ENCODE peak calls at places on chromosomes 7 and 10, in four cellular contexts. Q is CD8-positive, alpha-beta memory T cell; T is aorta; S is brain microvascular endothelial cell. W is an unnamed sample.

GRCh38 chr7:147400221-147400689 is 1190.3 kb upstream of the C7orf33 start:
- DNase-seq in Q (no peak), S (peak; percentile 39), T (no peak), W (no peak)

GRCh38 chr10:30056767-30057355 is 2.5 kb downstream of the JCAD start:
- DNase-seq in Q (no peak), S (no peak), T (no peak), W (no peak)

GRCh38 chr10:15461353-15462108 is 90.4 kb upstream of the FAM171A1 start:
- DNase-seq in T (peak; percentile 58), Q (no peak), S (peak; percentile 69), W (no peak)

GRCh38 chr7:36045830-36046341 is 107.2 kb upstream of the EEPD1 start:
- DNase-seq in Q (no peak), T (no peak), S (no peak), W (no peak)

GRCh38 chr7:43112941-43113621 is 634 bp downstream of the HECW1 start:
- DNase-seq in Q (no peak), S (peak; percentile 33), T (no peak), W (no peak)

GRCh38 chr10:51918921-51919325 is 219.5 kb upstream of the CSTF2T start:
- DNase-seq in Q (no peak), T (no peak), S (no peak), W (no peak)

GRCh38 chr10:75111906-75112703 is 649 bp downstream of the SAMD8 start:
- DNase-seq in Q (peak; percentile 60), S (peak; percentile 34), T (peak; percentile 73), W (peak; percentile 17)

GRCh38 chr7:151877911-151878835 is 1.3 kb upstream of the PRKAG2 start:
- DNase-seq in T (peak; percentile 55), Q (peak; percentile 41), S (no peak), W (no peak)

GRCh38 chr7:5296627-5297226 is 14.0 kb downstream of the SLC29A4 start:
- DNase-seq in T (no peak), S (no peak), Q (peak; percentile 78), W (peak; percentile 69)

GRCh38 chr7:157292770-157293412 is 43.9 kb upstream of the DNAJB6 start:
- DNase-seq in S (no peak), Q (no peak), T (no peak), W (no peak)

GRCh38 chr7:100208911-100209408 is 10.8 kb upstream of the PVRIG start:
- DNase-seq in T (no peak), Q (no peak), S (no peak), W (no peak)

GRCh38 chr7:137956183-137956582 is 45.7 kb downstream of the CREB3L2 start:
- DNase-seq in T (no peak), Q (no peak), S (no peak), W (no peak)
- H3K27ac ChIP-seq in T (peak overlapping the region; percentile 76), Q (no peak overlapping the region), S (no peak overlapping the region), W (no peak overlapping the region)

GRCh38 chr10:86664370-86665217 is 3.7 kb upstream of the LDB3 start:
- DNase-seq in S (no peak), T (peak; percentile 18), Q (no peak), W (no peak)

GRCh38 chr10:86667421-86668181 is 710 bp upstream of the LDB3 start:
- DNase-seq in S (no peak), Q (no peak), T (peak; percentile 67), W (no peak)

GRCh38 chr10:86665868-86666267 is 2.4 kb upstream of the LDB3 start:
- DNase-seq in T (no peak), Q (no peak), S (no peak), W (no peak)

GRCh38 chr10:86665218-86665607 is 3.1 kb upstream of the LDB3 start:
- DNase-seq in Q (no peak), T (no peak), S (no peak), W (no peak)

DNA sequence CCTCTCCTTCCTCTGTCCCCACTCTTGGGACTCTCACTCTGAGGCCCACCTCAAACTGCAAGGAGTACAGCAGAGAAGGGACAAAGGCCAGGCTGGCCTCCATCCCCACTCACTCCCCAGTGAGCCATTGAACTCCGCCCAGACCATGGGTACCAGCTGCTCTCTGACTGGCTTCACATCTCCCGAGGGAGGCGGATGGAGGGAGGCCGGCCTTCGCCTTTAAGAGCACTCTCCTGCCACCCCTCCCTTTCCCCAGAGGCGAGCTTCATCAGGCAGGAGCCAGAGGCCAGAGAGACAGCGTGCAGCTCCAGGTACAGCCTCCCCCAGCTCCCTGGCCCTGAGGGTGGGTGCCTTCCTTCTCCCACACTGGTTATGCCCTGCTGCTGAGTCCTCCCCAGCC is 1.8 kb upstream of the LDB3 start:
- DNase-seq in S (no peak), Q (no peak), T (no peak), W (no peak)
- H3K4me3 ChIP-seq in S (no peak overlapping the region), Q (no peak overlapping the region), T (no peak overlapping the region), W (no peak overlapping the region)

GRCh38 chr7:6624246-6624611 is 8.8 kb downstream of the ZNF853 start:
- DNase-seq in T (no peak), Q (no peak), S (no peak), W (no peak)
- H3K27ac ChIP-seq in T (no peak overlapping the region), Q (no peak overlapping the region), S (no peak overlapping the region), W (no peak overlapping the region)

GRCh38 chr7:70384891-70385290 is 747.1 kb upstream of the GALNT17 start:
- DNase-seq in T (no peak), Q (no peak), S (peak; percentile 1), W (no peak)

GRCh38 chr7:70390251-70390650 is 741.7 kb upstream of the GALNT17 start:
- DNase-seq in Q (no peak), S (no peak), T (no peak), W (no peak)

GRCh38 chr7:70389752-70390151 is 742.2 kb upstream of the GALNT17 start:
- DNase-seq in S (no peak), T (no peak), Q (no peak), W (no peak)

GRCh38 chr7:70383947-70384475 is 747.9 kb upstream of the GALNT17 start:
- DNase-seq in Q (no peak), S (no peak), T (no peak), W (no peak)

GRCh38 chr7:70387197-70387596 is 744.7 kb upstream of the GALNT17 start:
- DNase-seq in S (no peak), Q (no peak), T (peak; percentile 54), W (no peak)
- H3K4me3 ChIP-seq in S (no peak overlapping the region), Q (no peak overlapping the region), T (no peak overlapping the region), W (no peak overlapping the region)

GRCh38 chr10:3106908-3107425 is 39.6 kb downstream of the PFKP start:
- DNase-seq in T (peak; percentile 34), Q (no peak), S (peak; percentile 51), W (no peak)
- H3K27ac ChIP-seq in T (peak overlapping the region; percentile 73), Q (no peak overlapping the region), S (peak overlapping the region; percentile 97), W (no peak overlapping the region)

GRCh38 chr7:38740041-38740440 is 108.9 kb upstream of the AMPH start:
- DNase-seq in S (no peak), T (no peak), Q (no peak), W (no peak)

GRCh38 chr7:38746438-38746837 is 115.3 kb upstream of the AMPH start:
- DNase-seq in S (no peak), Q (no peak), T (no peak), W (no peak)

GRCh38 chr7:38748056-38748610 is 117.0 kb upstream of the AMPH start:
- DNase-seq in S (peak; percentile 18), T (no peak), Q (no peak), W (no peak)

DNA sequence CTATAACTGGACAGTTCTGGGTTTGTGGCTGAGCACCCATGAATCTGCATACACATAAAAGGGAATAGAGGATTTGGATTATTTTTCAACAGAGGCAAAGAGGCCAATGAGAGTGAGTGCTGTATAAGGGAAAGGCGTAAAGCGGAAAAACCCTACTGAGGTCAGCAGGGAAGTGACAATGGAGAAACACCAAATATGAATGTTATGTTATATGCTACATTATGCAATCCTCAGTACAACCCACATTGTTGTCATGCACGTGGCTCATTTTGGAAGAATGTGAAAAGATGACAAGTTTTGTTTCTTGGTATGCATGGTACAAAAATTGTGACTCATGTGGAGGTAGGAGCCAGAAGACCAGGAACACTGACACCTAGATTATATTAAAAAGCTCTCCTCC is 113.6 kb upstream of the AMPH start:
- DNase-seq in Q (no peak), S (peak; percentile 78), T (no peak), W (no peak)
- H3K4me3 ChIP-seq in Q (no peak overlapping the region), S (no peak overlapping the region), T (no peak overlapping the region), W (no peak overlapping the region)

GRCh38 chr7:106657085-106657991 is 3.6 kb downstream of the CCDC71L start:
- DNase-seq in Q (no peak), T (no peak), S (no peak), W (no peak)

GRCh38 chr7:106659963-106660861 is 746 bp downstream of the CCDC71L start:
- DNase-seq in T (peak; percentile 81), S (peak; percentile 50), Q (peak; percentile 84), W (peak; percentile 45)

GRCh38 chr7:106659369-106659962 is 1.5 kb downstream of the CCDC71L start:
- DNase-seq in S (no peak), T (no peak), Q (no peak), W (no peak)

GRCh38 chr7:106660862-106661720 is at the start of gene CCDC71L:
- DNase-seq in T (peak; percentile 97), S (peak; percentile 95), Q (peak; percentile 95), W (peak; percentile 87)

GRCh38 chr7:106658504-106659368 is 2.2 kb downstream of the CCDC71L start:
- DNase-seq in T (no peak), Q (no peak), S (no peak), W (no peak)
- H3K27ac ChIP-seq in T (no peak overlapping the region), Q (peak overlapping the region; percentile 79), S (no peak overlapping the region), W (no peak overlapping the region)

DNA sequence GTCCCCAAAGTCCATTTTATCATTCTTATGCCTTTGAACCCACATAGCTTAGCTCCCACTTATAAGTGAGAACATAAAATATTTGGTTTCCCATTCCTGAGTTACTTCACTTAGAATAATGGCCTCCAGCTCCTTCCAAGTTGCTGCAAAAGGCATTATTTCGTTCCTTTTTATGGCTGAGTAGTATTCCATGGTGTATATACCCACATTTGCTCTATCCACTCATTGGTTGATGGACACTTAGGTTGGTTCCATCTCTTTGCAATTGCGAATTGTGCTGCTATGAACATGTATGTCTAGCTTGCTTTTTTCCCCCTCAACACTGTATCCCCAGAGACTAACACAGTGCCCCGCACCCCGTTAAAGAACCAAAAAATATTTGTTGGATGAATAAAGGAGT is 670 bp upstream of the CAPZA2 start:
- DNase-seq in Q (no peak), T (no peak), S (no peak), W (no peak)
- H3K4me3 ChIP-seq in Q (peak overlapping the region; percentile 28), T (no peak overlapping the region), S (no peak overlapping the region), W (peak overlapping the region; percentile 24)

DNA sequence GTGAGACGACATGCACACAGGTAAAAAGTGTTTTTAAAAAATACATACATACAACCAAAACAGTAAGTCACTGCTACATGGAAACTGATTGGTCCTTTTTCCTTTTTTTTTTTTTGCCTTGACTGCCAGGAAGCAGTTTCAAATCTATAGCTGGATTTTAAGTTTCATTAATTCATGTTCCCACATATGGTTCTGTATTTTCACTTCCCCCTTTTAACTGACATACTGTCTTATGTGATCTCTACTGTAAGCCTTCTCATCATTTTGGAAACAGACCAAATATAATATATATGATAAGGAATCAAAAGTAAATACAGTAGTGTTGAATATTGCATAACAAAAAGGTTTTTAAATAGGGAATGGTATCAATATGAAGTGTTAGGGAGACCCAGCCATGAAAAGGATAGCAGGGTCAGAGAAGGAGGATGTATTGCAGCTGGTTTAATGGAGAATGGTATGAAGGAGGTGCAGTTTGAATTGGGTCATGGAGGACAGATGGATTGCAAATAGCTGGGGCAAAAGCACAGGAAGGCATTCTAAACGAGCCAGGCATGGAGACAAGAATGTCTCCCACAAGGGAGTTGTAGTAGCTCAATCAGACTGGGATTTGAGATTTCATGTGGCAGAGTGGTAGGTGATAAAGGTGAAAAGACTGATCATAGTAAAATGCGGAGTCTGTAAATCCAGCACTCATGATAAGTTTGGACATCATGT is 5.4 kb downstream of the CAV1 start:
- DNase-seq in Q (no peak), S (no peak), T (no peak), W (no peak)
- H3K27ac ChIP-seq in Q (no peak overlapping the region), S (no peak overlapping the region), T (no peak overlapping the region), W (no peak overlapping the region)

W was measured in effector memory CD4-positive, alpha-beta T cell.